ENCODE peak calls at places on chromosome 14, in four cellular contexts. Y is hepatocyte, O is OCI-LY7, A is PC-9. M is an unnamed sample. For H4K20me1, the result is how much of the 10 kb centered on the place peaks cover.

GRCh38 chr14:73467800-73468199 is 9.5 kb upstream of the NUMB start:
- DNase-seq in Y (no peak), O (no peak), A (no peak), M (no peak)

GRCh38 chr14:95014036-95014435 is 143.3 kb downstream of the DICER1 start:
- DNase-seq in Y (no peak), O (no peak), A (no peak), M (no peak)

GRCh38 chr14:63918411-63918810 is 65.6 kb downstream of the SYNE2 start:
- DNase-seq in Y (no peak), O (no peak), A (no peak), M (no peak)

GRCh38 chr14:104680806-104681688 is 8.4 kb upstream of the INF2 start:
- DNase-seq in Y (peak), O (peak), A (peak), M (no peak)

GRCh38 chr14:23103581-23103980 is 1.2 kb downstream of the CIROP start:
- DNase-seq in Y (no peak), O (no peak), A (no peak), M (no peak)

GRCh38 chr14:78848234-78848820 is 678.2 kb downstream of the NRXN3 start:
- DNase-seq in Y (peak), O (peak), A (peak), M (peak)

GRCh38 chr14:75783602-75784313 is 122.7 kb downstream of the TTLL5 start:
- DNase-seq in Y (no peak), O (no peak), A (no peak), M (no peak)

GRCh38 chr14:92458959-92459478 is 54.6 kb upstream of the RIN3 start:
- DNase-seq in Y (no peak), O (no peak), A (no peak), M (no peak)

GRCh38 chr14:55807059-55807499 is 227.1 kb downstream of the KTN1 start:
- DNase-seq in Y (peak), O (no peak), A (peak), M (no peak)

GRCh38 chr14:21071225-21072041 is 1.3 kb downstream of the ARHGEF40 start:
- DNase-seq in Y (peak), O (peak), A (no peak), M (peak)

GRCh38 chr14:81206115-81206514 is 14.6 kb downstream of the GTF2A1 start:
- DNase-seq in Y (no peak), O (no peak), A (no peak), M (no peak)

GRCh38 chr14:90827919-90828610 is 11.8 kb upstream of the TTC7B start:
- DNase-seq in Y (peak), O (no peak), A (peak), M (peak)

GRCh38 chr14:74649673-74650072 is 37.6 kb upstream of the LTBP2 start:
- DNase-seq in Y (no peak), O (no peak), A (peak), M (no peak)

GRCh38 chr14:61754627-61755381 is 7.4 kb upstream of the SNAPC1 start:
- DNase-seq in Y (no peak), O (no peak), A (peak), M (peak)

GRCh38 chr14:85576848-85577541 is 47.1 kb downstream of the FLRT2 start:
- DNase-seq in Y (no peak), O (no peak), A (no peak), M (no peak)

GRCh38 chr14:103723176-103724081 is 7.8 kb downstream of the ZFYVE21 start:
- DNase-seq in Y (no peak), O (no peak), A (no peak), M (no peak)

GRCh38 chr14:61145903-61146411 is 135.2 kb downstream of the TMEM30B start:
- DNase-seq in Y (peak), O (no peak), A (no peak), M (no peak)

GRCh38 chr14:95157987-95158712 is 821 bp upstream of the DICER1 start:
- DNase-seq in Y (no peak), O (peak), A (no peak), M (peak)

GRCh38 chr14:93977790-93978581 is 1.6 kb upstream of the ASB2 start:
- DNase-seq in Y (no peak), O (peak), A (no peak), M (no peak)

GRCh38 chr14:47567273-47567672 is 108.1 kb downstream of the MDGA2 start:
- DNase-seq in Y (no peak), O (no peak), A (no peak), M (no peak)

DNA sequence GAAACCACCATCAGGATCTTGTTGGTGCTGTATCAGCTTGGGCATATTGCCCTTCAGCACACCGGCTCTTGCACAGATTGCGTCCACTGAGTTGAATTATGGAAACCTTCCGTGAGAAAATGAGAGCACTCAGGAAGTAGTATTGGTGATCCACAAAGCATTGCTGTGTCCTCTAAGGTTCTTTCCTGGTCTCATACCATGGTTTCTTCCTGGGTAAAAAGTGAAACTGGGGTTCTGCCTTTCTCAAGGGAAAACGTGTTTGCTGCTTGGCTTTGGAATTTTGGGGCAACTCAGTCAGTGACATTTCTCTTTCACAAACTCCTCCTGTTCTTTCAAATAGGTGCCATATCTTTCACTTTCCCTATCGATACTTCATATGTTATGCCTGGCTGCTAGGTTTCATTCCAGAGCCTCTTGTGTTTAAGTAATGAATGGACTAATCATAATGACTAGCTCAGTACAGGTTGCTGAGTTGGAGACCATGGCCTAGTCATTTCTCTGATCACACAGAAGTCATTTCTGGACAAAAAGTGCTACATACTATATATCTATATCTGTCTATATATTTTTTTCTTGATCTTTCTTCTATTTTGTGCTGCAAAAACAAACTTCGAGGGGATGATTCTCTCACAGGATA is 423.5 kb downstream of the ZFP36L1 start:
- DNase-seq in Y (no peak), O (no peak), A (no peak), M (no peak)
- H2AFZ ChIP-seq in Y (no peak), O (peak), A (no peak), M (no peak)

GRCh38 chr14:102644523-102644922 is 52.1 kb downstream of the RCOR1 start:
- DNase-seq in Y (no peak), O (peak), A (no peak), M (no peak)
- H4K20me1 ChIP-seq in Y (half or more), O (under half), A (half or more), M (under half)

GRCh38 chr14:99644035-99644587 is 818 bp upstream of the HHIPL1 start:
- DNase-seq in Y (no peak), O (no peak), A (no peak), M (no peak)
- H2AFZ ChIP-seq in Y (no peak), O (no peak), A (no peak), M (peak)

DNA sequence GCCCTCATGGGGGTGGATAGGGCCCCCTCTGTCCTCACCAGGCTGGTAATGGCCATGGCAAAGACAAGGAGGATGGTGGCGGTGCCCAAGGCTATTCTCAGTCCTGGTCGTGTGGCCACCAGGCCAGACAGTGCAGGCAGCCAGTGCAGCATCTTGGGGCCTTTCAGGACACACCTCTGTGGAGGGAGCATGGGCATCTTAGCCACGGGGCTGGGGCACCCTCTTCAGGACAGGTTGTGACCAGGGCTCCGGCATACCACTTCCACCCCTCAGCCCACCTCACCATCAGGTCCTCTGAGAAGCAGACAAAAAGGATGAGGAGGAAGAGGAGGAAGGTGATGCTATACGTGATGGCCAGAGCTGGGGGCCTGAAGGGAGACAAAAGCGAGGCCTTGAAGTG is 10.8 kb downstream of the ADCY4 start:
- DNase-seq in Y (no peak), O (no peak), A (no peak), M (no peak)
- H4K20me1 ChIP-seq in Y (under half), O (under half), A (under half), M (under half)

GRCh38 chr14:31257244-31257553 is 49.6 kb upstream of the HECTD1 start:
- DNase-seq in Y (no peak), O (no peak), A (no peak), M (no peak)
- H2AFZ ChIP-seq in Y (no peak), O (no peak), A (no peak), M (no peak)

DNA sequence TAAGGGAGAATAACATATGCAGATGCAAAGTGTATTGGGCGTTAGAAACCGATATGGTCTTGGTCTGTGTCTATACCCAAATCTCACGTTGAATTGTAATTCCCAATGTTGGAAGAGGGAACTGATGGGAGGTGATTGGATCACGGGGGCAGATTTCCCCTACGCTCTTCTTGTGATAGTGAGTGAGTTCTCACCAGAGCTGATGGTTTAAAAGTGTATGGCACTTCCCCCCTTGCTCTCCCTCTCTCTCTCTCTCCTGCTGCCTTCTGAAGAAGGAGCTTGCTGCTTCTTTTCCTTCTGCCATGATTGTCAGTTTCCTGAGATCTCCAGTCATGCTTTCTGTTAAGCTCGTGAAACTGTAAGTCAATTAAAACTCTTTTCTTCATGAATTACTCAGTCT is 1891.2 kb upstream of the FLRT2 start:
- DNase-seq in Y (no peak), O (no peak), A (no peak), M (no peak)
- H4K20me1 ChIP-seq in Y (under half), O (under half), A (under half), M (under half)

DNA sequence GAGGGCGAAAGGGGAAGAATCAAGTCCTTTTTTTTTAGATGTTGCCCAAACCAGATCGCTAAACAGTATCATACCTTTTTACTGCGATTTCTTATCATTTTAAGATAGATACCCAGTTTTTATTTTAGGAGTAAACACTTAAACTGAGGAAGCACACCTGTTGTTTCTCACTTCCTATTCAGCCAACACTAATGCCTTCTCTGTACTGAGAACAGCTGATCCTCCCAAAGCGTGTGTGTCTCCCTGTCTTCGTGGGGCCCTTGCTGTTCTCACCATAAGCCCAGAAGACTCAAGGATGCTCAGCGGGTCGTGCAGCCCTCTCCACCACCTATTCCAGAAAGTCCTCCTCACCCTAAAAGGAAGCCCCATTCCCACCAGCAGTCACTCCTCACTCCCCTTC is 14.8 kb downstream of the PPP2R5C start:
- DNase-seq in Y (no peak), O (peak), A (no peak), M (no peak)
- H2AFZ ChIP-seq in Y (no peak), O (peak), A (no peak), M (no peak)

DNA sequence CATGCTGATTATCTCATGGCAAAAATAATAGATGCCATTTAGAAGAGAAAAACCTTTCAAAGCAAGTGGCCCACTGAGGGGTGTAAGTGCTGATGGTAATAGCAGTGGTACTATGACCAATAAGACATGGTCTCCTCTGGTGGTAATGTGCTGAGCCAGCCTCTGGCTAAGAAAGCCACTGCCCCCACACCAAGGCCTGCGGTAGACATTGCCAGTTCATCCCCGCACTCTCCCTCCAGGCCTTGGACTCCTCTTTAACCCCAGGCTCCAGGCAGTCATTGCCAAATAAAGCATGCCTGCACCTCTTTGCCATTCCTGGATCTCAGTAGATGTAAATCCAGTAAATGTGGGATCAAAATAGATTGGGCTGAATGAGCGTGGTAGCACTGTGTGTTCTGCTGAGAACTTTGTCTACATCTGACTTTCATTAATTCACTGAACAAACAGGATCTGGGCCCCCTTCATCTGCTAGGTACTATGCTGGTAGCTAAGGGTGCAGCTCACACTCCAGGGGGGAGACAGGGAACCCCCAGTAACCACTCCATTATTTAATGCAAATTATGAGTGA is 89.4 kb downstream of the BCL11B start:
- DNase-seq in Y (no peak), O (no peak), A (no peak), M (no peak)
- H4K20me1 ChIP-seq in Y (under half), O (under half), A (under half), M (under half)

M was measured in GM23338.